ENCODE peak calls at places on chromosome 12, in five cellular contexts. N, L, Q, P and Y are unnamed samples.

GRCh38 chr12:82740129-82741000 is 53.7 kb downstream of the TMTC2 start:
- DNase-seq in P (no peak), L (no peak), N (no peak), Q (no peak), Y (no peak)

GRCh38 chr12:11555743-11556625 is 93.5 kb upstream of the ETV6 start:
- DNase-seq in N (no peak), L (peak; percentile 31), P (no peak), Q (no peak), Y (no peak)

GRCh38 chr12:131271724-131272123 is 318.0 kb downstream of the ADGRD1 start:
- DNase-seq in Q (no peak), L (no peak), N (no peak), P (no peak), Y (no peak)

GRCh38 chr12:57309420-57309819 is 58.4 kb upstream of the STAC3 start:
- DNase-seq in Q (no peak), P (no peak), N (no peak), L (no peak), Y (no peak)

GRCh38 chr12:6927999-6928702 is 392 bp downstream of the ATN1 start:
- DNase-seq in N (peak; percentile 20), L (no peak), P (peak; percentile 33), Q (peak; percentile 40), Y (no peak)

GRCh38 chr12:129615001-129615400 is 288.8 kb downstream of the TMEM132D start:
- DNase-seq in L (no peak), P (no peak), N (no peak), Q (no peak), Y (no peak)

GRCh38 chr12:6827982-6828670 is at the start of gene P3H3:
- DNase-seq in L (no peak), Q (peak; percentile 33), N (peak; percentile 26), P (peak; percentile 32), Y (peak; percentile 46)

GRCh38 chr12:116864371-116865160 is 16.7 kb downstream of the HRK start:
- DNase-seq in P (no peak), L (no peak), N (no peak), Q (no peak), Y (no peak)

GRCh38 chr12:27595231-27595642 is 71.2 kb downstream of the PPFIBP1 start:
- DNase-seq in Q (no peak), N (no peak), L (no peak), P (no peak), Y (no peak)

GRCh38 chr12:98973395-98973794 is 328.3 kb downstream of the APAF1 start:
- DNase-seq in L (no peak), P (no peak), N (no peak), Q (no peak), Y (no peak)

GRCh38 chr12:23893611-23894010 is 55.9 kb downstream of the SOX5 start:
- DNase-seq in L (no peak), Q (no peak), P (no peak), N (no peak), Y (no peak)

GRCh38 chr12:4987076-4987775 is 56.5 kb upstream of the KCNA5 start:
- DNase-seq in Q (no peak), P (no peak), L (no peak), N (no peak), Y (no peak)

GRCh38 chr12:7038591-7038990 is 20.3 kb upstream of the LPCAT3 start:
- DNase-seq in Q (no peak), P (no peak), N (no peak), L (no peak), Y (no peak)

GRCh38 chr12:51863363-51863920 is 14.9 kb upstream of the FIGNL2 start:
- DNase-seq in Q (no peak), L (no peak), N (no peak), P (no peak), Y (no peak)

GRCh38 chr12:119949145-119949544 is 39.9 kb upstream of the BICDL1 start:
- DNase-seq in Q (no peak), L (no peak), N (no peak), P (no peak), Y (no peak)

GRCh38 chr12:126389215-126389841 is 1324.1 kb downstream of the AACS start:
- DNase-seq in P (no peak), L (no peak), Q (no peak), N (no peak), Y (no peak)

GRCh38 chr12:108833355-108833733 is 24.0 kb downstream of the SSH1 start:
- DNase-seq in P (no peak), L (no peak), Q (peak; percentile 67), N (no peak), Y (no peak)

GRCh38 chr12:42865282-42865681 is 275.7 kb upstream of the PRICKLE1 start:
- DNase-seq in Q (no peak), P (no peak), L (no peak), N (no peak), Y (no peak)